ENCODE peak calls at places on chromosomes 1 and 21, in five cellular contexts. One of them, this sample, is unnamed.

GRCh38 chr1:27122652-27123051 is 32.3 kb downstream of the SLC9A1 start:
- DNase-seq in fibroblast of the aortic adventitia: peak
- DNase-seq in tibial nerve: no peak
- DNase-seq in nephron progenitor cell: no peak
- DNase-seq in activated CD8-positive, alpha-beta T cell treated with anti-CD3 and anti-CD28 coated beads for 36 hours: no peak
- DNase-seq in this sample: no peak

GRCh38 chr1:94329986-94330385 is 88.2 kb upstream of the ABCD3 start:
- DNase-seq in tibial nerve: no peak
- DNase-seq in activated CD8-positive, alpha-beta T cell treated with anti-CD3 and anti-CD28 coated beads for 36 hours: no peak
- DNase-seq in fibroblast of the aortic adventitia: peak
- DNase-seq in nephron progenitor cell: no peak
- DNase-seq in this sample: no peak

GRCh38 chr1:32817815-32818786 is 648 bp downstream of the S100PBP start:
- DNase-seq in fibroblast of the aortic adventitia: peak
- DNase-seq in tibial nerve: peak
- DNase-seq in nephron progenitor cell: peak
- DNase-seq in activated CD8-positive, alpha-beta T cell treated with anti-CD3 and anti-CD28 coated beads for 36 hours: peak
- DNase-seq in this sample: no peak

GRCh38 chr1:197269053-197269452 is 1.0 kb downstream of the CRB1 start:
- DNase-seq in tibial nerve: no peak
- DNase-seq in fibroblast of the aortic adventitia: no peak
- DNase-seq in activated CD8-positive, alpha-beta T cell treated with anti-CD3 and anti-CD28 coated beads for 36 hours: no peak
- DNase-seq in nephron progenitor cell: no peak
- DNase-seq in this sample: no peak

GRCh38 chr1:46681333-46682034 is 9.8 kb downstream of the TEX38 start:
- DNase-seq in fibroblast of the aortic adventitia: no peak
- DNase-seq in activated CD8-positive, alpha-beta T cell treated with anti-CD3 and anti-CD28 coated beads for 36 hours: no peak
- DNase-seq in nephron progenitor cell: no peak
- DNase-seq in tibial nerve: no peak
- DNase-seq in this sample: no peak

GRCh38 chr1:15943515-15944307 is 32.2 kb downstream of the ZBTB17 start:
- DNase-seq in activated CD8-positive, alpha-beta T cell treated with anti-CD3 and anti-CD28 coated beads for 36 hours: no peak
- DNase-seq in fibroblast of the aortic adventitia: no peak
- DNase-seq in tibial nerve: no peak
- DNase-seq in nephron progenitor cell: no peak
- DNase-seq in this sample: no peak

GRCh38 chr1:84749427-84749826 is 59.2 kb upstream of the SSX2IP start:
- DNase-seq in fibroblast of the aortic adventitia: no peak
- DNase-seq in activated CD8-positive, alpha-beta T cell treated with anti-CD3 and anti-CD28 coated beads for 36 hours: no peak
- DNase-seq in nephron progenitor cell: no peak
- DNase-seq in tibial nerve: no peak
- DNase-seq in this sample: no peak

GRCh38 chr1:243320224-243320623 is 64.4 kb downstream of the SDCCAG8 start:
- DNase-seq in nephron progenitor cell: no peak
- DNase-seq in tibial nerve: no peak
- DNase-seq in activated CD8-positive, alpha-beta T cell treated with anti-CD3 and anti-CD28 coated beads for 36 hours: no peak
- DNase-seq in fibroblast of the aortic adventitia: no peak
- DNase-seq in this sample: no peak

GRCh38 chr1:201882665-201883132 is 6.0 kb upstream of the SHISA4 start:
- DNase-seq in activated CD8-positive, alpha-beta T cell treated with anti-CD3 and anti-CD28 coated beads for 36 hours: no peak
- DNase-seq in tibial nerve: no peak
- DNase-seq in nephron progenitor cell: no peak
- DNase-seq in fibroblast of the aortic adventitia: peak
- DNase-seq in this sample: peak

GRCh38 chr1:89085781-89086180 is 20.8 kb upstream of the GBP1 start:
- DNase-seq in nephron progenitor cell: no peak
- DNase-seq in fibroblast of the aortic adventitia: peak
- DNase-seq in tibial nerve: no peak
- DNase-seq in activated CD8-positive, alpha-beta T cell treated with anti-CD3 and anti-CD28 coated beads for 36 hours: peak
- DNase-seq in this sample: peak

GRCh38 chr1:46461809-46462448 is 27.7 kb upstream of the DMBX1 start:
- DNase-seq in activated CD8-positive, alpha-beta T cell treated with anti-CD3 and anti-CD28 coated beads for 36 hours: no peak
- DNase-seq in fibroblast of the aortic adventitia: no peak
- DNase-seq in nephron progenitor cell: no peak
- DNase-seq in tibial nerve: no peak
- DNase-seq in this sample: no peak

GRCh38 chr1:175521265-175522040 is 221.9 kb downstream of the TNR start:
- DNase-seq in nephron progenitor cell: no peak
- DNase-seq in fibroblast of the aortic adventitia: no peak
- DNase-seq in tibial nerve: no peak
- DNase-seq in activated CD8-positive, alpha-beta T cell treated with anti-CD3 and anti-CD28 coated beads for 36 hours: no peak
- DNase-seq in this sample: no peak

GRCh38 chr1:16978589-16979474 is 1.6 kb downstream of the MFAP2 start:
- DNase-seq in tibial nerve: peak
- DNase-seq in fibroblast of the aortic adventitia: peak
- DNase-seq in nephron progenitor cell: no peak
- DNase-seq in activated CD8-positive, alpha-beta T cell treated with anti-CD3 and anti-CD28 coated beads for 36 hours: no peak
- DNase-seq in this sample: no peak

GRCh38 chr1:246142320-246142893 is 364.7 kb downstream of the SMYD3 start:
- DNase-seq in fibroblast of the aortic adventitia: peak
- DNase-seq in tibial nerve: no peak
- DNase-seq in nephron progenitor cell: no peak
- DNase-seq in activated CD8-positive, alpha-beta T cell treated with anti-CD3 and anti-CD28 coated beads for 36 hours: no peak
- DNase-seq in this sample: no peak

GRCh38 chr1:59431566-59432294 is 134.8 kb downstream of the FGGY start:
- DNase-seq in tibial nerve: no peak
- DNase-seq in activated CD8-positive, alpha-beta T cell treated with anti-CD3 and anti-CD28 coated beads for 36 hours: no peak
- DNase-seq in fibroblast of the aortic adventitia: peak
- DNase-seq in nephron progenitor cell: no peak
- DNase-seq in this sample: no peak

GRCh38 chr1:103110701-103111100 is 2.4 kb upstream of the COL11A1 start:
- DNase-seq in nephron progenitor cell: no peak
- DNase-seq in tibial nerve: no peak
- DNase-seq in activated CD8-positive, alpha-beta T cell treated with anti-CD3 and anti-CD28 coated beads for 36 hours: no peak
- DNase-seq in fibroblast of the aortic adventitia: no peak
- DNase-seq in this sample: no peak

GRCh38 chr1:22123901-22124404 is 18.9 kb downstream of the WNT4 start:
- DNase-seq in nephron progenitor cell: no peak
- DNase-seq in activated CD8-positive, alpha-beta T cell treated with anti-CD3 and anti-CD28 coated beads for 36 hours: no peak
- DNase-seq in tibial nerve: no peak
- DNase-seq in fibroblast of the aortic adventitia: no peak
- DNase-seq in this sample: no peak

GRCh38 chr1:164644774-164645634 is 86.0 kb downstream of the PBX1 start:
- DNase-seq in nephron progenitor cell: no peak
- DNase-seq in tibial nerve: no peak
- DNase-seq in activated CD8-positive, alpha-beta T cell treated with anti-CD3 and anti-CD28 coated beads for 36 hours: no peak
- DNase-seq in fibroblast of the aortic adventitia: peak
- DNase-seq in this sample: no peak

GRCh38 chr1:165697491-165697880 is 876 bp downstream of the ALDH9A1 start:
- DNase-seq in tibial nerve: no peak
- DNase-seq in fibroblast of the aortic adventitia: peak
- DNase-seq in nephron progenitor cell: no peak
- DNase-seq in activated CD8-positive, alpha-beta T cell treated with anti-CD3 and anti-CD28 coated beads for 36 hours: no peak
- DNase-seq in this sample: no peak

GRCh38 chr21:33265664-33266049 is 510 bp upstream of the IL10RB start:
- DNase-seq in tibial nerve: peak
- DNase-seq in activated CD8-positive, alpha-beta T cell treated with anti-CD3 and anti-CD28 coated beads for 36 hours: peak
- DNase-seq in nephron progenitor cell: no peak
- DNase-seq in fibroblast of the aortic adventitia: no peak
- DNase-seq in this sample: peak

GRCh38 chr21:45285266-45285931 is 2.3 kb downstream of the POFUT2 start:
- DNase-seq in tibial nerve: no peak
- DNase-seq in activated CD8-positive, alpha-beta T cell treated with anti-CD3 and anti-CD28 coated beads for 36 hours: no peak
- DNase-seq in fibroblast of the aortic adventitia: no peak
- DNase-seq in nephron progenitor cell: no peak
- DNase-seq in this sample: no peak

GRCh38 chr21:16468191-16468590 is 738.4 kb downstream of the USP25 start:
- DNase-seq in nephron progenitor cell: no peak
- DNase-seq in tibial nerve: no peak
- DNase-seq in fibroblast of the aortic adventitia: peak
- DNase-seq in activated CD8-positive, alpha-beta T cell treated with anti-CD3 and anti-CD28 coated beads for 36 hours: no peak
- DNase-seq in this sample: no peak

GRCh38 chr1:1082239-1083180 is 8.4 kb upstream of the RNF223 start:
- DNase-seq in nephron progenitor cell: no peak
- DNase-seq in activated CD8-positive, alpha-beta T cell treated with anti-CD3 and anti-CD28 coated beads for 36 hours: no peak
- DNase-seq in fibroblast of the aortic adventitia: no peak
- DNase-seq in tibial nerve: no peak
- DNase-seq in this sample: no peak
- TF ChIP-seq CTCF in nephron progenitor cell: no peak
- TF ChIP-seq CTCF in activated CD8-positive, alpha-beta T cell treated with anti-CD3 and anti-CD28 coated beads for 36 hours: no peak
- TF ChIP-seq CTCF in fibroblast of the aortic adventitia: no peak
- TF ChIP-seq CTCF in tibial nerve: no peak
- TF ChIP-seq CTCF in this sample: no peak

GRCh38 chr21:31457675-31458074 is 113.6 kb upstream of the TIAM1 start:
- DNase-seq in nephron progenitor cell: no peak
- DNase-seq in tibial nerve: no peak
- DNase-seq in activated CD8-positive, alpha-beta T cell treated with anti-CD3 and anti-CD28 coated beads for 36 hours: no peak
- DNase-seq in fibroblast of the aortic adventitia: no peak
- DNase-seq in this sample: no peak
- TF ChIP-seq CTCF in nephron progenitor cell: peak
- TF ChIP-seq CTCF in tibial nerve: no peak
- TF ChIP-seq CTCF in activated CD8-positive, alpha-beta T cell treated with anti-CD3 and anti-CD28 coated beads for 36 hours: no peak
- TF ChIP-seq CTCF in fibroblast of the aortic adventitia: no peak
- TF ChIP-seq CTCF in this sample: no peak

DNA sequence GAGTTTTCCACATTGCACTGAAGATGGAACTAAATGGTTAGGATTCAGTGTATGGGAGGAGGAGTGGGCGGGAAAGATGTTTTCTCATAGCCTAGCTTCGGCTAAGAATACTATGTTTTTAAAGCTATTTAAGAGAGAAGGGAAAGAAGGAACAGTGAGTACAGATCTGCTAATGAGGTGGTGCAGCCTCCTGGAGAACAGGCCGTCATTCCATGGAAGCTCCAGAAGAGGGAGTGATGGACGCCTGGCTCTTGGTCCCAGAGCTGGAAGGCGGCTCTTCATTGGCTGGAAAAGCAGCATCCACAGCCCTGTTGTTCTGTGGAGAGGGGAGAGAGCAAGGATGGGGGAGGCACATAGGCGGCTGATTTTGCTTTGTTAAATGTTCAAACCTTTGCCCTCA is 6.9 kb downstream of the CAMK1G start:
- DNase-seq in nephron progenitor cell: no peak
- DNase-seq in activated CD8-positive, alpha-beta T cell treated with anti-CD3 and anti-CD28 coated beads for 36 hours: no peak
- DNase-seq in tibial nerve: no peak
- DNase-seq in fibroblast of the aortic adventitia: no peak
- DNase-seq in this sample: no peak
- TF ChIP-seq CTCF in nephron progenitor cell: peak
- TF ChIP-seq CTCF in activated CD8-positive, alpha-beta T cell treated with anti-CD3 and anti-CD28 coated beads for 36 hours: no peak
- TF ChIP-seq CTCF in tibial nerve: peak
- TF ChIP-seq CTCF in fibroblast of the aortic adventitia: peak
- TF ChIP-seq CTCF in this sample: no peak

GRCh38 chr1:18373882-18374493 is 106.7 kb upstream of the KLHDC7A start:
- DNase-seq in nephron progenitor cell: peak
- DNase-seq in tibial nerve: no peak
- DNase-seq in activated CD8-positive, alpha-beta T cell treated with anti-CD3 and anti-CD28 coated beads for 36 hours: peak
- DNase-seq in fibroblast of the aortic adventitia: no peak
- DNase-seq in this sample: peak
- TF ChIP-seq CTCF in nephron progenitor cell: peak
- TF ChIP-seq CTCF in tibial nerve: no peak
- TF ChIP-seq CTCF in activated CD8-positive, alpha-beta T cell treated with anti-CD3 and anti-CD28 coated beads for 36 hours: peak
- TF ChIP-seq CTCF in fibroblast of the aortic adventitia: no peak
- TF ChIP-seq CTCF in this sample: peak

GRCh38 chr1:6108937-6109636 is 63.4 kb downstream of the KCNAB2 start:
- DNase-seq in tibial nerve: no peak
- DNase-seq in activated CD8-positive, alpha-beta T cell treated with anti-CD3 and anti-CD28 coated beads for 36 hours: peak
- DNase-seq in fibroblast of the aortic adventitia: peak
- DNase-seq in nephron progenitor cell: peak
- DNase-seq in this sample: peak
- TF ChIP-seq CTCF in tibial nerve: no peak
- TF ChIP-seq CTCF in activated CD8-positive, alpha-beta T cell treated with anti-CD3 and anti-CD28 coated beads for 36 hours: peak
- TF ChIP-seq CTCF in fibroblast of the aortic adventitia: peak
- TF ChIP-seq CTCF in nephron progenitor cell: no peak
- TF ChIP-seq CTCF in this sample: peak

GRCh38 chr1:166875302-166875733 is 746 bp downstream of the TADA1 start:
- DNase-seq in nephron progenitor cell: no peak
- DNase-seq in tibial nerve: no peak
- DNase-seq in activated CD8-positive, alpha-beta T cell treated with anti-CD3 and anti-CD28 coated beads for 36 hours: no peak
- DNase-seq in fibroblast of the aortic adventitia: no peak
- DNase-seq in this sample: no peak

GRCh38 chr1:166875734-166876539 is at the start of gene TADA1:
- DNase-seq in nephron progenitor cell: peak
- DNase-seq in fibroblast of the aortic adventitia: peak
- DNase-seq in activated CD8-positive, alpha-beta T cell treated with anti-CD3 and anti-CD28 coated beads for 36 hours: peak
- DNase-seq in tibial nerve: peak
- DNase-seq in this sample: peak

GRCh38 chr1:166870584-166870983 is 5.5 kb downstream of the TADA1 start:
- DNase-seq in tibial nerve: no peak
- DNase-seq in fibroblast of the aortic adventitia: no peak
- DNase-seq in nephron progenitor cell: no peak
- DNase-seq in activated CD8-positive, alpha-beta T cell treated with anti-CD3 and anti-CD28 coated beads for 36 hours: no peak
- DNase-seq in this sample: no peak

GRCh38 chr1:166874464-166874863 is 1.6 kb downstream of the TADA1 start:
- DNase-seq in activated CD8-positive, alpha-beta T cell treated with anti-CD3 and anti-CD28 coated beads for 36 hours: no peak
- DNase-seq in nephron progenitor cell: no peak
- DNase-seq in fibroblast of the aortic adventitia: no peak
- DNase-seq in tibial nerve: no peak
- DNase-seq in this sample: no peak

GRCh38 chr1:166876540-166876838 is 425 bp upstream of the TADA1 start:
- DNase-seq in nephron progenitor cell: no peak
- DNase-seq in tibial nerve: no peak
- DNase-seq in activated CD8-positive, alpha-beta T cell treated with anti-CD3 and anti-CD28 coated beads for 36 hours: no peak
- DNase-seq in fibroblast of the aortic adventitia: no peak
- DNase-seq in this sample: no peak
- TF ChIP-seq CTCF in nephron progenitor cell: no peak
- TF ChIP-seq CTCF in tibial nerve: no peak
- TF ChIP-seq CTCF in activated CD8-positive, alpha-beta T cell treated with anti-CD3 and anti-CD28 coated beads for 36 hours: peak
- TF ChIP-seq CTCF in fibroblast of the aortic adventitia: no peak
- TF ChIP-seq CTCF in this sample: no peak

DNA sequence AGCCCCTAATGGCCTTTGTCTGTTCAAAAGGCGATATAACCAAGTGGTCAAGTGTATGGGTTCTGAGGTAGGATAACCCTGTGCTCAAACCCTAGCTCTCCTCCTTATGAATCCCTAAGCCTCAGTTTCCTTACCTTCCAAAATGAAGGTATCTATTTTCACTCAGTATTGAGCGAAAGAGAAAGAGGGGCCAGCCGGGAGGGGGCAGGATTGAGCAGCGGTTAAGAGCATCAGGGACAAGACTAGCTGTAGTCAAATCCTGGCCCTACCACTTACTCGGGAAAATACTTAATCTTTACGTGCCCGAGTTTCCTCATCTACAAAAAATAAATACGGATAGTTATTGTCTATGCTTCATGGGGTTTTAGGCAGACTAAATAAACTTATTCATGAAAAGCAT is 25.7 kb downstream of the LY9 start:
- DNase-seq in tibial nerve: no peak
- DNase-seq in nephron progenitor cell: no peak
- DNase-seq in activated CD8-positive, alpha-beta T cell treated with anti-CD3 and anti-CD28 coated beads for 36 hours: peak
- DNase-seq in fibroblast of the aortic adventitia: no peak
- DNase-seq in this sample: no peak
- TF ChIP-seq CTCF in tibial nerve: no peak
- TF ChIP-seq CTCF in nephron progenitor cell: no peak
- TF ChIP-seq CTCF in activated CD8-positive, alpha-beta T cell treated with anti-CD3 and anti-CD28 coated beads for 36 hours: no peak
- TF ChIP-seq CTCF in fibroblast of the aortic adventitia: peak
- TF ChIP-seq CTCF in this sample: no peak

DNA sequence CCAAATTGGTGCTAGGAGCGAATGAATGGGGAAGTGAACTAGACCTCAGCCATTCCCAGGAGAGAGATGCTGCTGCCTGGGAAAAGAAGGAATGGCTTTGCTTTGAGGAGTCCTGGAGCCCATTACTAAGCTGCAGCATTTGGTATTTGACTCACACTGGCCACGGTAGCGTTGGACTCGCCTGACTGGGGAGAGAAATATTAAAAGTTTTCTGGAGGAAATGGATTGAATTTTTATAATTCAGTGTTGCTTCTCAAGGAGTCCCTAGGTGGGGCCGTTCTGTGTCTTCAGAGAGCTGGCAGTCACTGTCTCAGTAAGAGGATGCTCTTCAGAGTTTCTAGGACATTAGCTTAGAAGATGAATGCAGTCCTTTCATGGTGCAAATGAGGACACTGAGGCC is 40.2 kb downstream of the PIK3CD start:
- DNase-seq in nephron progenitor cell: no peak
- DNase-seq in fibroblast of the aortic adventitia: no peak
- DNase-seq in tibial nerve: no peak
- DNase-seq in activated CD8-positive, alpha-beta T cell treated with anti-CD3 and anti-CD28 coated beads for 36 hours: no peak
- DNase-seq in this sample: no peak
- TF ChIP-seq CTCF in nephron progenitor cell: no peak
- TF ChIP-seq CTCF in fibroblast of the aortic adventitia: no peak
- TF ChIP-seq CTCF in tibial nerve: no peak
- TF ChIP-seq CTCF in activated CD8-positive, alpha-beta T cell treated with anti-CD3 and anti-CD28 coated beads for 36 hours: no peak
- TF ChIP-seq CTCF in this sample: no peak